ENCODE peak calls at places on chromosomes 11 and 22, in four cellular contexts. C is upper lobe of right lung; Z is GM12878; N is CD4-positive, CD25-positive, alpha-beta regulatory T cell. Y is an unnamed sample. For H3K27me3, the result is how much of the 10 kb centered on the place peaks cover.

GRCh38 chr11:111460752-111461305 is 51.4 kb downstream of the BTG4 start:
- DNase-seq in C (no peak), Z (no peak), N (no peak), Y (no peak)

GRCh38 chr11:82732348-82732733 is 1.3 kb downstream of the FAM181B start:
- DNase-seq in C (no peak), Z (no peak), N (no peak), Y (no peak)

GRCh38 chr11:1757861-1758610 is 5.7 kb downstream of the CTSD start:
- DNase-seq in C (peak), Z (no peak), N (peak), Y (peak)

GRCh38 chr22:19882446-19883381 is 28.0 kb upstream of the GNB1L start:
- DNase-seq in C (peak), Z (no peak), N (no peak), Y (no peak)

GRCh38 chr11:828501-829115 is 889 bp downstream of the CRACR2B start:
- DNase-seq in C (no peak), Z (no peak), N (no peak), Y (no peak)

GRCh38 chr11:11157201-11157600 is 195.8 kb downstream of the CSNK2A3 start:
- DNase-seq in C (no peak), Z (no peak), N (peak), Y (no peak)

GRCh38 chr11:119873761-119874421 is 144.9 kb upstream of the NECTIN1 start:
- DNase-seq in C (peak), Z (no peak), N (no peak), Y (no peak)

GRCh38 chr11:72078477-72078876 is 1.9 kb downstream of the NUMA1 start:
- DNase-seq in C (no peak), Z (no peak), N (no peak), Y (no peak)

GRCh38 chr11:59186130-59186594 is 14.2 kb downstream of the DTX4 start:
- DNase-seq in C (peak), Z (no peak), N (peak), Y (no peak)

GRCh38 chr22:45884201-45885067 is 92.5 kb downstream of the WNT7B start:
- DNase-seq in C (peak), Z (no peak), N (no peak), Y (no peak)

GRCh38 chr11:65170058-65170534 is at the start of gene SPDYC:
- DNase-seq in C (no peak), Z (no peak), N (no peak), Y (no peak)

GRCh38 chr11:65169164-65169641 is 830 bp upstream of the SPDYC start:
- DNase-seq in C (no peak), Z (no peak), N (peak), Y (no peak)

GRCh38 chr11:65163684-65164083 is 6.3 kb upstream of the SPDYC start:
- DNase-seq in C (no peak), Z (no peak), N (no peak), Y (no peak)

GRCh38 chr11:65166893-65167292 is 3.1 kb upstream of the SPDYC start:
- DNase-seq in C (no peak), Z (no peak), N (no peak), Y (no peak)

GRCh38 chr11:65165847-65166317 is 4.2 kb upstream of the SPDYC start:
- DNase-seq in C (no peak), Z (no peak), N (no peak), Y (no peak)
- H3K4me3 ChIP-seq in C (peak), Z (no peak), N (no peak), Y (peak)

GRCh38 chr11:73299751-73300150 is 8.3 kb upstream of the ARHGEF17 start:
- DNase-seq in C (no peak), Z (no peak), N (no peak), Y (no peak)
- H3K27me3 ChIP-seq in C (under half), Z (under half), N (under half), Y (under half)

DNA sequence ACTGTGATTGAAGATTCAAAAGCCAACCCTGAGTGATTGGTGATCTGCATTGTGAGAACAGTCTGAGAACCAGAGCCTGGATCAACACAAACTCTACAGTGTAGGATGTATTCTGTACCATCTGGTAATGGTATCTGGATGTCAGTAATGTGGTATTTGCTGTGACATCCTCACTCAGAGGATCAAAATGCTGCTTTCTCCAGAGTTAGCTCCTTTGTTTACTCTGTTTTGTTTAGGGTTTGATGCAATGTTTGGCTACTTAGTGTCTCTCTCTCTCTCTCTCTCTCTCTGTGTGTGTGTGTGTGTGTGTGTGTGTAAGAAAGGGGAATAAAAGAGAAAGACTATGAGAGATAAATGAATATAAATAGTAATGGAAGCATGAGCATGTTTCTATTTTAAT is 24.3 kb downstream of the CASP4 start:
- DNase-seq in C (no peak), Z (no peak), N (no peak), Y (no peak)
- H3K27ac ChIP-seq in C (no peak), Z (no peak), N (no peak), Y (no peak)

GRCh38 chr11:47941907-47942558 is 38.3 kb upstream of the PTPRJ start:
- DNase-seq in C (no peak), Z (no peak), N (no peak), Y (no peak)

GRCh38 chr11:47948137-47948536 is 32.2 kb upstream of the PTPRJ start:
- DNase-seq in C (no peak), Z (no peak), N (no peak), Y (no peak)

GRCh38 chr11:47944555-47945128 is 35.7 kb upstream of the PTPRJ start:
- DNase-seq in C (no peak), Z (no peak), N (no peak), Y (no peak)

GRCh38 chr11:47946682-47947575 is 33.4 kb upstream of the PTPRJ start:
- DNase-seq in C (peak), Z (no peak), N (no peak), Y (peak)

GRCh38 chr11:47943721-47944554 is 36.4 kb upstream of the PTPRJ start:
- DNase-seq in C (peak), Z (no peak), N (no peak), Y (no peak)
- H3K4me3 ChIP-seq in C (no peak), Z (no peak), N (no peak), Y (no peak)

GRCh38 chr22:22834204-22834603 is 53.4 kb upstream of the IGLL5 start:
- DNase-seq in C (no peak), Z (no peak), N (no peak), Y (no peak)

GRCh38 chr22:22835242-22835641 is 52.4 kb upstream of the IGLL5 start:
- DNase-seq in C (no peak), Z (no peak), N (no peak), Y (no peak)

GRCh38 chr22:22834783-22835182 is 52.8 kb upstream of the IGLL5 start:
- DNase-seq in C (no peak), Z (no peak), N (no peak), Y (no peak)

GRCh38 chr22:22833059-22833458 is 54.6 kb upstream of the IGLL5 start:
- DNase-seq in C (no peak), Z (no peak), N (no peak), Y (no peak)

DNA sequence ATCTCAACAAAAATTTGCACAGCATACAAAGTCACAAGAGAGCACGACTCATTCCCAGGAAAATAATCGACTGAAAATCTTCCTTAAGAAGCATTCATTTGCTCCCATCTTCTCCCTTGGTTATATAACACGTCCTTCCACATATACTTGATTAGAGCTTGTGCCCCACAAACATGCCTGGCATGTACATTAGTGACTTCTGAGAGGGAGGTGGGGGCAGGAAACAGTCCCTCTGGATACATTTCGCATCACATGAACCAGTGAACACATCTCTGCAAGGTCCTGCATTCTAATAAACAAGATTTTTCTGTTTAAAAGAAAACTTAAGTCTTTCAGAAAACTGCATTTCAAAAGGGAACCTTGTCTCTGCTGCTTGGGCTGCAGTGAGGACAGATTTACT is 54.1 kb upstream of the IGLL5 start:
- DNase-seq in C (no peak), Z (no peak), N (no peak), Y (no peak)
- H3K27me3 ChIP-seq in C (under half), Z (under half), N (under half), Y (under half)

GRCh38 chr11:134566311-134566710 is 154.3 kb upstream of the B3GAT1 start:
- DNase-seq in C (no peak), Z (no peak), N (no peak), Y (no peak)
- H3K27ac ChIP-seq in C (no peak), Z (no peak), N (no peak), Y (no peak)

GRCh38 chr11:64242920-64243854 is 2.3 kb downstream of the FKBP2 start:
- DNase-seq in C (peak), Z (no peak), N (no peak), Y (no peak)
- H3K4me3 ChIP-seq in C (no peak), Z (peak), N (no peak), Y (peak)

GRCh38 chr22:39574779-39575551 is 4.4 kb downstream of the CACNA1I start:
- DNase-seq in C (no peak), Z (no peak), N (no peak), Y (peak)

GRCh38 chr22:39577900-39578299 is 7.3 kb downstream of the CACNA1I start:
- DNase-seq in C (no peak), Z (no peak), N (no peak), Y (no peak)

GRCh38 chr22:39576027-39576426 is 5.5 kb downstream of the CACNA1I start:
- DNase-seq in C (no peak), Z (no peak), N (no peak), Y (no peak)

GRCh38 chr22:39577361-39577760 is 6.8 kb downstream of the CACNA1I start:
- DNase-seq in C (no peak), Z (no peak), N (no peak), Y (no peak)

DNA sequence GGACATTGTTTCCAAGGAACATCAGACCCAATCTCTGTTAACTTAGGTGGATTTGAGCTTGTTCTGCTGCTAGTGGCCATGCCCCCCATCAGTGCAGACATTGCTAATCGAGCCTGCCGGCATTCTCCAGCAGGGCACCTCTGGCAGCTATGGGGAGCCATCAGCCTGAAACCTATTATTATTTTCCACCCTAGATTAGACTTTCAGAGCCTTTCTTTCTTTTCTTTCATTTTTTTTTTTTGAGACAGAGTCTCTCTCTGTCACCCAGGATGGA is 4.9 kb downstream of the CACNA1I start:
- DNase-seq in C (no peak), Z (no peak), N (no peak), Y (no peak)
- H3K27me3 ChIP-seq in C (under half), Z (under half), N (under half), Y (under half)